ENCODE peak calls at places on chromosomes 1 and 21, in seven cellular contexts. M is mammary epithelial cell; T is central memory CD4-positive, alpha-beta T cell; D is spleen; I is GM04504; B is HEK293T; E is esophagus muscularis mucosa. U is an unnamed sample.

GRCh38 chr1:154639876-154640275 is 31.9 kb upstream of the ADAR start:
- DNase-seq in M (no peak), T (no peak), D (no peak), I (no peak), B (no peak), E (no peak), U (no peak)

GRCh38 chr1:47725000-47725731 is 272.0 kb downstream of the TRABD2B start:
- DNase-seq in M (no peak), T (no peak), D (no peak), I (no peak), B (no peak), E (no peak), U (no peak)

GRCh38 chr1:88371396-88371795 is 312.7 kb upstream of the PKN2 start:
- DNase-seq in M (no peak), T (no peak), D (no peak), I (no peak), B (no peak), E (no peak), U (no peak)

GRCh38 chr21:31354604-31355443 is 10.8 kb upstream of the TIAM1 start:
- DNase-seq in M (peak), T (peak), D (no peak), I (no peak), B (no peak), E (no peak), U (no peak)

GRCh38 chr1:27585684-27586083 is 18.3 kb downstream of the AHDC1 start:
- DNase-seq in M (no peak), T (no peak), D (no peak), I (no peak), B (no peak), E (no peak), U (no peak)

GRCh38 chr1:221693087-221693486 is 48.8 kb downstream of the DUSP10 start:
- DNase-seq in M (no peak), T (no peak), D (no peak), I (no peak), B (no peak), E (no peak), U (no peak)

GRCh38 chr1:27724961-27725373 is 794 bp upstream of the FAM76A start:
- DNase-seq in M (peak), T (no peak), D (peak), I (no peak), B (peak), E (no peak), U (no peak)

GRCh38 chr1:99580451-99580850 is 65.5 kb upstream of the PALMD start:
- DNase-seq in M (peak), T (no peak), D (no peak), I (no peak), B (no peak), E (no peak), U (no peak)

GRCh38 chr1:9292361-9293240 is at the start of gene SPSB1:
- DNase-seq in M (peak), T (peak), D (peak), I (peak), B (peak), E (no peak), U (peak)

GRCh38 chr21:27700974-27701614 is 734.2 kb upstream of the ADAMTS5 start:
- DNase-seq in M (peak), T (peak), D (peak), I (peak), B (peak), E (no peak), U (peak)

GRCh38 chr1:30966690-30967369 is 58.3 kb upstream of the SDC3 start:
- DNase-seq in M (peak), T (no peak), D (no peak), I (no peak), B (peak), E (no peak), U (no peak)

GRCh38 chr1:941588-942383 is 17.3 kb downstream of the NOC2L start:
- DNase-seq in M (peak), T (no peak), D (no peak), I (peak), B (peak), E (peak), U (no peak)

GRCh38 chr1:224675589-224675988 is 59.5 kb downstream of the CNIH3 start:
- DNase-seq in M (no peak), T (no peak), D (no peak), I (no peak), B (no peak), E (no peak), U (no peak)

GRCh38 chr1:239354211-239354610 is 32.2 kb upstream of the CHRM3 start:
- DNase-seq in M (no peak), T (no peak), D (no peak), I (no peak), B (no peak), E (no peak), U (no peak)